ENCODE peak calls at places on chromosome 18, in four cellular contexts. G is activated T-helper 2 cell treated with anti-CD3 and anti-CD28 coated beads, Interferon-gamma antibody, Interleukin-2, Interleukin-4, amounts not matched to agents 10 μg/mL and 5 μg/mL and 100 μg/mL, durations not matched to agents 14 hours and 24 hours and 36 hours; R is AG08395; Y is CD8-positive, alpha-beta T cell. K is an unnamed sample.

GRCh38 chr18:50240083-50240563 is 26.2 kb downstream of the CFAP53 start:
- DNase-seq in R (no peak), Y (no peak), G (peak), K (no peak)

GRCh38 chr18:27860701-27861107 is 316.2 kb downstream of the CDH2 start:
- DNase-seq in G (no peak), R (peak), Y (no peak), K (no peak)

GRCh38 chr18:46374850-46375249 is 270.7 kb downstream of the HAUS1 start:
- DNase-seq in R (no peak), G (no peak), Y (no peak), K (no peak)

GRCh38 chr18:74944676-74945075 is 264.3 kb downstream of the PTGR3 start:
- DNase-seq in G (no peak), Y (no peak), R (no peak), K (no peak)

GRCh38 chr18:13137939-13138821 is 80.4 kb upstream of the LDLRAD4 start:
- DNase-seq in Y (peak), G (peak), R (peak), K (peak)

GRCh38 chr18:57813245-57813644 is 10.1 kb upstream of the ATP8B1 start:
- DNase-seq in R (peak), Y (no peak), G (no peak), K (no peak)

GRCh38 chr18:23634692-23635091 is 28.0 kb downstream of the ANKRD29 start:
- DNase-seq in R (no peak), G (no peak), Y (no peak), K (no peak)

GRCh38 chr18:79938196-79938595 is 13.3 kb downstream of the SLC66A2 start:
- DNase-seq in Y (no peak), G (no peak), R (no peak), K (no peak)

GRCh38 chr18:49050462-49050861 is 99.7 kb upstream of the SMAD7 start:
- DNase-seq in Y (no peak), R (no peak), G (no peak), K (no peak)

GRCh38 chr18:13288509-13289138 is 70.1 kb downstream of the LDLRAD4 start:
- DNase-seq in Y (no peak), R (no peak), G (no peak), K (no peak)

GRCh38 chr18:56563568-56563967 is 74.8 kb downstream of the TXNL1 start:
- DNase-seq in R (no peak), Y (no peak), G (no peak), K (no peak)

GRCh38 chr18:10660485-10660884 is 134.7 kb downstream of the NAPG start:
- DNase-seq in Y (no peak), R (peak), G (no peak), K (no peak)

GRCh38 chr18:22203035-22203434 is 33.6 kb downstream of the GATA6 start:
- DNase-seq in R (no peak), G (no peak), Y (no peak), K (no peak)

GRCh38 chr18:11817229-11817628 is 34.0 kb upstream of the CHMP1B start:
- DNase-seq in G (no peak), Y (no peak), R (no peak), K (no peak)

GRCh38 chr18:9048808-9049494 is 53.5 kb upstream of the NDUFV2 start:
- DNase-seq in R (peak), Y (no peak), G (no peak), K (no peak)

GRCh38 chr18:54958711-54959625 is at the start of gene CCDC68:
- DNase-seq in Y (no peak), G (no peak), R (no peak), K (no peak)

GRCh38 chr18:48490641-48491040 is 48.2 kb upstream of the CTIF start:
- DNase-seq in R (peak), Y (no peak), G (no peak), K (no peak)

GRCh38 chr18:59516356-59517155 is 157.5 kb upstream of the LMAN1 start:
- DNase-seq in Y (no peak), R (peak), G (no peak), K (no peak)

GRCh38 chr18:77115461-77115907 is 17.1 kb downstream of the MBP start:
- DNase-seq in R (no peak), Y (no peak), G (no peak), K (no peak)